ENCODE peak calls at places on chromosomes 5 and 9, in six cellular contexts. M is AG04450, R is iPS DF 6.9, N is C1 segment of cervical spinal cord, E is lung, C is NCI-H774. K is an unnamed sample.

GRCh38 chr5:36177715-36178556 is 26.0 kb downstream of the SKP2 start:
- DNase-seq in E (no peak), C (peak; percentile 17), R (no peak), M (peak; percentile 15), N (no peak), K (no peak)

GRCh38 chr5:57495688-57496087 is 13.1 kb upstream of the ACTBL2 start:
- DNase-seq in C (no peak), R (no peak), E (no peak), N (no peak), M (no peak), K (no peak)

GRCh38 chr5:124194282-124194681 is 552.2 kb downstream of the ZNF608 start:
- DNase-seq in R (no peak), C (no peak), E (no peak), M (no peak), N (no peak), K (no peak)

GRCh38 chr5:128378636-128379035 is 159.4 kb downstream of the FBN2 start:
- DNase-seq in E (no peak), N (no peak), R (no peak), M (no peak), C (no peak), K (no peak)

GRCh38 chr9:97954550-97954989 is 16.6 kb upstream of the HEMGN start:
- DNase-seq in E (peak; percentile 47), M (no peak), R (peak; percentile 41), N (no peak), C (peak; percentile 31), K (no peak)

GRCh38 chr9:69797680-69798079 is 22.9 kb upstream of the CFAP95 start:
- DNase-seq in N (no peak), R (no peak), C (no peak), M (no peak), E (no peak), K (no peak)

GRCh38 chr5:78641060-78641474 is 7.5 kb downstream of the LHFPL2 start:
- DNase-seq in N (no peak), M (no peak), C (no peak), R (no peak), E (no peak), K (no peak)

GRCh38 chr9:105678163-105678562 is 15.9 kb downstream of the TAL2 start:
- DNase-seq in M (no peak), E (no peak), R (no peak), C (no peak), N (no peak), K (no peak)

GRCh38 chr5:180525363-180525762 is 31.2 kb downstream of the CNOT6 start:
- DNase-seq in R (no peak), N (no peak), C (no peak), M (no peak), E (no peak), K (no peak)

GRCh38 chr9:98864257-98865180 is 57.0 kb downstream of the GALNT12 start:
- DNase-seq in C (no peak), N (no peak), M (no peak), E (no peak), R (no peak), K (no peak)

K was measured in anterior cingulate cortex.